ENCODE peak calls at places on chromosomes 7 and 10, in ten cellular contexts. I is foreskin fibroblast, C is lower lobe of right lung, M is AG09309, B is cardiac fibroblast, N is IMR-90, S is MCF 10A, L is progenitor cell of endocrine pancreas, X is fibroblast of mammary gland, Z is upper lobe of right lung. A is an unnamed sample.

GRCh38 chr7:112018305-112019030 is 187.7 kb downstream of the DOCK4 start:
- DNase-seq in C (no peak), Z (no peak), N (no peak), X (peak), S (no peak), M (no peak), I (no peak), B (no peak), L (no peak), A (no peak)

GRCh38 chr10:3873728-3874461 is 88.9 kb upstream of the KLF6 start:
- DNase-seq in N (peak), B (peak), C (no peak), L (no peak), Z (no peak), I (no peak), M (no peak), X (peak), S (no peak), A (peak)

GRCh38 chr7:34320926-34321609 is 336.9 kb upstream of the NPSR1 start:
- DNase-seq in I (peak), M (peak), X (peak), N (peak), L (peak), Z (peak), S (peak), B (peak), C (peak), A (peak)

GRCh38 chr7:134420509-134421125 is 38.3 kb downstream of the AKR1B1 start:
- DNase-seq in B (peak), M (peak), X (peak), L (peak), N (peak), S (peak), C (no peak), I (peak), Z (no peak), A (peak)

GRCh38 chr7:134780166-134780853 is 876 bp downstream of the CALD1 start:
- DNase-seq in M (no peak), X (peak), Z (no peak), L (no peak), C (no peak), B (peak), I (no peak), N (no peak), S (peak), A (no peak)

GRCh38 chr7:36336380-36336779 is 53.3 kb upstream of the ANLN start:
- DNase-seq in C (no peak), Z (no peak), I (no peak), B (no peak), N (no peak), M (no peak), X (no peak), L (no peak), S (no peak), A (no peak)

GRCh38 chr10:104299031-104299904 is 30.3 kb downstream of the GSTO2 start:
- DNase-seq in N (peak), B (peak), L (no peak), S (no peak), C (no peak), X (peak), I (peak), Z (no peak), M (peak), A (no peak)

GRCh38 chr7:48098846-48099245 is 9.8 kb downstream of the UPP1 start:
- DNase-seq in C (no peak), L (no peak), I (no peak), S (no peak), N (no peak), Z (no peak), M (no peak), X (no peak), B (no peak), A (no peak)

GRCh38 chr10:20100157-20100556 is 283.9 kb downstream of the PLXDC2 start:
- DNase-seq in B (peak), Z (no peak), N (peak), X (peak), I (no peak), L (no peak), S (peak), C (no peak), M (no peak), A (no peak)

GRCh38 chr10:124465003-124465776 is 3.6 kb downstream of the LHPP start:
- DNase-seq in C (no peak), N (no peak), M (no peak), X (no peak), L (no peak), S (no peak), B (no peak), I (no peak), Z (no peak), A (no peak)

GRCh38 chr10:60099998-60100747 is 193.8 kb upstream of the CCDC6 start:
- DNase-seq in N (peak), L (peak), S (peak), I (peak), M (peak), B (peak), C (no peak), Z (no peak), X (peak), A (peak)

GRCh38 chr7:81232084-81232799 is 313.4 kb upstream of the SEMA3C start:
- DNase-seq in B (no peak), S (no peak), I (no peak), N (no peak), C (no peak), L (no peak), Z (no peak), X (no peak), M (no peak), A (no peak)

GRCh38 chr7:6256709-6257535 is 15.5 kb downstream of the CYTH3 start:
- DNase-seq in C (peak), X (peak), L (no peak), I (peak), Z (no peak), S (no peak), N (peak), M (no peak), B (peak), A (peak)

GRCh38 chr10:58892039-58892665 is 284.3 kb upstream of the PHYHIPL start:
- DNase-seq in B (no peak), M (no peak), C (no peak), X (no peak), L (no peak), N (no peak), Z (no peak), S (no peak), I (no peak), A (no peak)

GRCh38 chr7:85102813-85103350 is 84.0 kb downstream of the SEMA3D start:
- DNase-seq in C (no peak), N (peak), B (peak), I (peak), Z (no peak), M (peak), L (no peak), S (no peak), X (peak), A (no peak)

GRCh38 chr10:35216303-35216905 is 89.8 kb downstream of the CREM start:
- DNase-seq in Z (no peak), I (no peak), C (peak), N (peak), M (no peak), X (peak), B (peak), S (peak), L (no peak), A (no peak)

GRCh38 chr10:98260350-98260749 is 7.6 kb downstream of the LOXL4 start:
- DNase-seq in X (no peak), N (peak), I (no peak), C (no peak), B (no peak), M (no peak), L (no peak), S (no peak), Z (no peak), A (no peak)

GRCh38 chr7:117946201-117946633 is 73.0 kb upstream of the CTTNBP2 start:
- DNase-seq in C (no peak), B (no peak), X (no peak), Z (no peak), I (no peak), N (peak), M (no peak), L (no peak), S (peak), A (no peak)

GRCh38 chr7:117951285-117951684 is 78.0 kb upstream of the CTTNBP2 start:
- DNase-seq in Z (no peak), I (no peak), X (no peak), B (no peak), L (no peak), N (no peak), C (no peak), S (peak), M (no peak), A (no peak)

GRCh38 chr7:117951711-117952280 is 78.6 kb upstream of the CTTNBP2 start:
- DNase-seq in L (no peak), Z (no peak), S (peak), X (no peak), I (no peak), N (no peak), C (no peak), M (no peak), B (no peak), A (no peak)

GRCh38 chr7:117950601-117951278 is 77.5 kb upstream of the CTTNBP2 start:
- DNase-seq in X (no peak), Z (no peak), M (no peak), S (peak), C (no peak), L (no peak), N (no peak), I (no peak), B (no peak), A (peak)

DNA sequence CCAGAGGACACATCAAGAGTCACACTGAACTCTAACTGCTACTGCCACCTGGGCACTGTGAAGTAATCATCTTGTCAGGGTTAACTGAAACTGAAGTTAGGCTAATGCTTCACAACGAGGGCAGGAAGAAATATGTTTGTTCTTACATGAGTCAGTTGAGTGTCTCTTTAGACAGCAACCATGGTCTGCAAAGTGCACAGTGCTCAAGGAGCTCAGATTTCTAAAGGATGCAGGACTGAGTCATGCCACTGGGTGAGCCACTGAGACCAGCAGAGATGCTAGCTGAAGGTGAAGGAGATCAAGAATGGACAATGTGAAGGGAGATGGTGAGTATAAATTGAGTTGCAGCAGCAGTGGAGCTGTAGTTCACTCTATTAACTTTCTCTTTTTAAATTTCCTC is 76.0 kb upstream of the CTTNBP2 start:
- DNase-seq in B (no peak), I (no peak), M (no peak), N (peak), C (no peak), L (no peak), X (peak), S (peak), Z (no peak), A (no peak)
- TF ChIP-seq CTCF in B (no peak), I (no peak), M (no peak), N (no peak), C (no peak), L (no peak), X (no peak), S (no peak), Z (no peak), A (peak)

DNA sequence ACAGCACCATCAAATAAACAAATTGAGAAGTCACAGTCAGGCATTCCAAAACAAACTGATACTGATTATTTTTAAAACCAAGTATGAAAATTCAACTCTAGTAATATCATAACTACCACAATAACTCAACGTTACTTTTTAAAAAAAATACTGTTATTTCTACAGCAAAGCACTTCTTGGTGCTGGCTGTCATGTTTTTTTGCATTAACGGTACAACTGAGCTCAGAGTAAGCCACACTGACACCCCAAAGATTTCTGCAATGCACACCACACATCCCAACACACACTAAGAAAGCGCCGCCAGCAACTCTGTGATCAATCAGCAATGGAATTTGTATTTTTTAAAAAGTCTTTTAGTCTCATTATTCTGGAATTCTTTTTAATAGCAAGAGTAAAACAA is 113.6 kb downstream of the RNF32 start:
- DNase-seq in X (no peak), L (no peak), M (no peak), I (no peak), S (no peak), N (no peak), C (no peak), Z (no peak), B (no peak), A (no peak)
- TF ChIP-seq CTCF in X (no peak), L (no peak), M (no peak), I (no peak), S (no peak), N (no peak), C (no peak), Z (no peak), B (no peak), A (no peak)

GRCh38 chr7:42070068-42070467 is 166.9 kb downstream of the GLI3 start:
- DNase-seq in Z (no peak), N (peak), C (no peak), B (peak), L (no peak), X (peak), S (peak), M (no peak), I (peak), A (no peak)
- TF ChIP-seq CTCF in Z (no peak), N (no peak), C (no peak), B (no peak), L (no peak), X (no peak), S (no peak), M (no peak), I (no peak), A (no peak)

GRCh38 chr7:123716877-123717276 is 31.9 kb downstream of the WASL start:
- DNase-seq in S (no peak), B (no peak), M (no peak), L (no peak), X (no peak), I (no peak), N (no peak), Z (no peak), C (no peak), A (no peak)
- TF ChIP-seq CTCF in S (no peak), B (no peak), M (no peak), L (no peak), X (no peak), I (no peak), N (no peak), Z (no peak), C (no peak), A (no peak)

GRCh38 chr7:3162286-3162685 is 118.6 kb upstream of the CARD11 start:
- DNase-seq in N (peak), M (no peak), I (no peak), Z (no peak), C (no peak), X (peak), B (peak), L (no peak), S (no peak), A (no peak)
- TF ChIP-seq CTCF in N (no peak), M (no peak), I (no peak), Z (peak), C (no peak), X (peak), B (peak), L (no peak), S (no peak), A (peak)

A was measured in MM.1S.